ENCODE peak calls at places on chromosomes 12 and 14, in seven cellular contexts. S, U, O, J, R, X and L are unnamed samples.

GRCh38 chr12:95959107-95959506 is 16.0 kb downstream of the AMDHD1 start:
- DNase-seq in S (peak; percentile 14), U (no peak), O (peak; percentile 54), J (no peak), R (peak; percentile 6), X (no peak), L (no peak)

GRCh38 chr14:100376751-100377171 is 53.6 kb downstream of the SLC25A47 start:
- DNase-seq in S (peak; percentile 23), U (no peak), O (peak; percentile 67), J (no peak), R (peak; percentile 83), X (peak; percentile 60), L (peak; percentile 55)

GRCh38 chr12:45336331-45336730 is 120.4 kb downstream of the ANO6 start:
- DNase-seq in S (peak; percentile 99), U (no peak), O (no peak), J (no peak), R (peak; percentile 97), X (no peak), L (peak; percentile 81)

GRCh38 chr12:94706250-94706661 is 55.9 kb upstream of the TMCC3 start:
- DNase-seq in S (no peak), U (no peak), O (no peak), J (no peak), R (peak; percentile 31), X (no peak), L (no peak)

GRCh38 chr14:64755661-64756265 is 51.5 kb downstream of the PLEKHG3 start:
- DNase-seq in S (peak; percentile 21), U (no peak), O (no peak), J (no peak), R (peak; percentile 18), X (no peak), L (no peak)

GRCh38 chr12:75086086-75087038 is 123.3 kb downstream of the KCNC2 start:
- DNase-seq in S (peak; percentile 1), U (no peak), O (no peak), J (no peak), R (peak; percentile 9), X (no peak), L (no peak)

GRCh38 chr14:54108481-54109471 is 152.2 kb upstream of the BMP4 start:
- DNase-seq in S (peak; percentile 82), U (no peak), O (no peak), J (no peak), R (peak; percentile 85), X (no peak), L (no peak)

GRCh38 chr12:116172224-116172849 is 105.2 kb downstream of the MED13L start:
- DNase-seq in S (no peak), U (no peak), O (no peak), J (no peak), R (no peak), X (no peak), L (no peak)

GRCh38 chr12:115398311-115398781 is 714.4 kb upstream of the TBX3 start:
- DNase-seq in S (no peak), U (no peak), O (peak; percentile 68), J (no peak), R (peak; percentile 33), X (no peak), L (peak; percentile 63)

GRCh38 chr12:56158926-56159461 is 835 bp downstream of the MYL6 start:
- DNase-seq in S (peak; percentile 58), U (peak; percentile 46), O (peak; percentile 89), J (peak; percentile 86), R (peak; percentile 72), X (peak; percentile 66), L (peak; percentile 63)

GRCh38 chr14:80136358-80136757 is 74.9 kb downstream of the DIO2 start:
- DNase-seq in S (peak; percentile 15), U (peak; percentile 15), O (peak; percentile 59), J (no peak), R (no peak), X (no peak), L (peak; percentile 80)

GRCh38 chr12:124609041-124609984 is 41.9 kb upstream of the NCOR2 start:
- DNase-seq in S (peak; percentile 34), U (no peak), O (peak; percentile 38), J (peak; percentile 69), R (peak; percentile 18), X (no peak), L (peak; percentile 91)
- H4K8ac ChIP-seq in S (no peak overlapping the region), U (peak overlapping the region; percentile 74), O (no peak overlapping the region), J (no peak overlapping the region), R (peak overlapping the region; percentile 19), X (no peak overlapping the region), L (no peak overlapping the region)

GRCh38 chr12:105481906-105482305 is 151.4 kb downstream of the C12orf75 start:
- DNase-seq in S (no peak), U (no peak), O (no peak), J (no peak), R (no peak), X (no peak), L (no peak)
- H2BK120ac ChIP-seq in S (no peak overlapping the region), U (no peak overlapping the region), O (no peak overlapping the region), J (no peak overlapping the region), R (no peak overlapping the region), X (no peak overlapping the region), L (no peak overlapping the region)

DNA sequence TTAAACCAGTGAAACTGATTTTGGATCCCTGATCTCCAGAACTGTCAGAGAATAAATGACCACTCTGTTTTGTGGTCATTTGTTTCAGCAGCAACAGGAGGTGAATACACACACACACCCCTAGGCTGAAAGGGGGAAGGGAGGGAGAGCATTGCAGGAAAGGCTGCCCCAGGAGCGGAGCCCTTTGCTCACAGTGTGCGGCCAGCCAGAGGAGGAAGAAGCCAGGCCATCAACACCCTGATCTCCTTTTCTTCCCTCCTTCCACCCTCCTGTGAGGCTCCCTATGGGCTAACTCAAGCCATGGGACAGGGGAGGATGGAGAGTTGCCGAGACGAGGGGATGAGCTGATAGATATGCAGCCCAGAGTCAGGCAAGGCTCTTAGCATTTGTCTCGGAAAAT is 211.9 kb downstream of the TBX5 start:
- DNase-seq in S (no peak), U (no peak), O (no peak), J (no peak), R (no peak), X (no peak), L (no peak)
- H4K8ac ChIP-seq in S (no peak overlapping the region), U (no peak overlapping the region), O (no peak overlapping the region), J (no peak overlapping the region), R (no peak overlapping the region), X (no peak overlapping the region), L (no peak overlapping the region)

DNA sequence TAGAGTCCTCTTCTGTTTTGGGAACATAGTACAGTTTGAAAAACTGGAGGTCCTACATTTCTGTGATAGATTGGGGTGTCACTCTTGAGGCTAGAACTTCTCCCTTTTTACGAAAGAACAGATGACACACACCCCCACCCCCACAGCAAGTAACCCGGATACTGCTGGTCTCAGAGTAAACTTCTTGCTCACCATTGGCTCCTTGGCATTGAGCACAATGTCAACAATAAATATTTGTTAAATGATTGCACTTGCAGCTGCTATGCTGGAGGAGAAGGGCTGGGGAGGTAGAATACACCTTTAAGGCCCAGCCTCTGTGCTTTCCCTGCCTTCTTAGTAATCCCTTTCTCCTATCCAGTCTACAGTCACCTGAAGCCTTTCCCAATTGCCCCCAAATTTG is 149.8 kb downstream of the TGFB3 start:
- DNase-seq in S (peak; percentile 59), U (no peak), O (no peak), J (no peak), R (peak; percentile 33), X (no peak), L (peak; percentile 27)
- H2BK120ac ChIP-seq in S (peak overlapping the region; percentile 28), U (no peak overlapping the region), O (no peak overlapping the region), J (no peak overlapping the region), R (no peak overlapping the region), X (no peak overlapping the region), L (peak overlapping the region; percentile 60)